ENCODE peak calls at places on chromosomes 6 and 20, in six cellular contexts. X is stomach, N is tibial nerve, H is testis, A is ovary, Q is suprapubic skin. W is an unnamed sample.

GRCh38 chr6:139144490-139145085 is 9.7 kb downstream of the HECA start:
- DNase-seq in H (no peak), A (no peak), X (no peak), Q (no peak), N (no peak), W (no peak)

GRCh38 chr6:145736854-145737181 is 1.5 kb upstream of the EPM2A start:
- DNase-seq in H (no peak), Q (no peak), X (no peak), A (no peak), N (no peak), W (no peak)

GRCh38 chr20:4998160-4998651 is 3.1 kb downstream of the SLC23A2 start:
- DNase-seq in A (no peak), Q (no peak), H (no peak), N (no peak), X (no peak), W (peak)

GRCh38 chr20:37688093-37688492 is 5.7 kb upstream of the CTNNBL1 start:
- DNase-seq in H (no peak), A (no peak), Q (no peak), N (no peak), X (no peak), W (no peak)

GRCh38 chr6:129789974-129790373 is 71.1 kb downstream of the TMEM244 start:
- DNase-seq in H (no peak), Q (no peak), X (no peak), A (no peak), N (no peak), W (no peak)

GRCh38 chr20:21396921-21397340 is 395 bp downstream of the NKX2-4 start:
- DNase-seq in N (no peak), Q (no peak), X (no peak), H (no peak), A (no peak), W (peak)

GRCh38 chr6:114218421-114218820 is 124.4 kb downstream of the HS3ST5 start:
- DNase-seq in X (no peak), N (no peak), A (no peak), Q (no peak), H (no peak), W (no peak)

GRCh38 chr6:144334150-144334708 is 49.1 kb downstream of the UTRN start:
- DNase-seq in N (no peak), X (no peak), H (no peak), Q (no peak), A (no peak), W (no peak)

GRCh38 chr6:42390228-42390934 is 61.3 kb downstream of the TRERF1 start:
- DNase-seq in Q (no peak), H (no peak), X (no peak), N (no peak), A (no peak), W (no peak)

GRCh38 chr20:43959079-43959919 is 44.6 kb downstream of the TOX2 start:
- DNase-seq in A (no peak), H (peak), N (no peak), Q (no peak), X (no peak), W (no peak)

GRCh38 chr6:501891-502601 is 110.5 kb downstream of the IRF4 start:
- DNase-seq in H (no peak), X (no peak), A (no peak), N (no peak), Q (no peak), W (no peak)

GRCh38 chr6:42520786-42521607 is 42.8 kb upstream of the UBR2 start:
- DNase-seq in N (no peak), H (no peak), Q (no peak), X (no peak), A (no peak), W (no peak)

GRCh38 chr6:161836643-161837448 is 563.0 kb upstream of the AGPAT4 start:
- DNase-seq in A (no peak), N (no peak), X (no peak), H (peak), Q (no peak), W (no peak)

GRCh38 chr6:2505624-2506023 is 245.1 kb downstream of the MYLK4 start:
- DNase-seq in H (peak), Q (no peak), A (no peak), N (no peak), X (no peak), W (peak)

GRCh38 chr6:149052350-149053106 is 265.0 kb upstream of the TAB2 start:
- DNase-seq in N (no peak), H (no peak), A (no peak), Q (no peak), X (no peak), W (no peak)

GRCh38 chr6:44388135-44388487 is 605 bp downstream of the CDC5L start:
- DNase-seq in H (no peak), Q (no peak), A (peak), X (no peak), N (peak), W (peak)

GRCh38 chr6:43113431-43114260 is 37.5 kb downstream of the PTK7 start:
- DNase-seq in A (no peak), Q (no peak), N (no peak), X (no peak), H (no peak), W (no peak)

GRCh38 chr6:4668271-4669179 is 107.7 kb upstream of the CDYL start:
- DNase-seq in Q (no peak), N (no peak), A (no peak), X (no peak), H (no peak), W (no peak)

GRCh38 chr6:112298021-112298745 is 43.8 kb upstream of the LAMA4 start:
- DNase-seq in X (no peak), N (no peak), H (no peak), A (no peak), Q (no peak), W (no peak)

GRCh38 chr20:14245368-14245970 is 91.9 kb downstream of the FLRT3 start:
- DNase-seq in X (no peak), H (no peak), Q (no peak), N (no peak), A (no peak), W (no peak)

GRCh38 chr20:59939879-59940128 is 301 bp downstream of the PPP1R3D start:
- DNase-seq in X (peak), H (peak), A (peak), Q (peak), N (no peak), W (peak)

GRCh38 chr6:79466222-79466834 is 70.9 kb downstream of the LCA5 start:
- DNase-seq in Q (no peak), X (no peak), A (no peak), H (no peak), N (no peak), W (peak)

DNA sequence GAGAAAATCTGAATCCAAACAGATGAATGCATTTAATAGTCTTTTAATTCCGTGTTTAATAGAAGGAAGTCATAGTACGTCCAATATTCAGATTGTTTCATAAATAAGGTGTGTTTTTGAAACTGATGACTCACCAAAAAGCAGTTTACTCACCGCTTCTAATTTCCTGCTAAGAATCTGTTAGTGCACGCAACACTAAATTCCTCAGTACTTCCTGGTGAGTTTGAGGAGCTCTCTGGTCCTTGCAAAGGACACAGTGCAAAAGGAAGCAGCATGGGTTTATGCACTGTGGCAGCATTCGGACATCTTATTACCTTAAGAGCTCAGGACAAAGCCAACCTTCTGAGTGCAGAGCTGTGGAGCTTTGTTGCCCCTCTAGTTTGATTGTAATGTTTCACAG is 2.3 kb upstream of the ADGRF1 start:
- DNase-seq in A (no peak), H (no peak), X (peak), N (no peak), Q (no peak), W (peak)
- TF ChIP-seq POLR2A in A (no peak), H (no peak), X (no peak), N (no peak), Q (no peak), W (no peak)

GRCh38 chr6:37244430-37245310 is 12.9 kb upstream of the TBC1D22B start:
- DNase-seq in H (peak), Q (peak), N (peak), X (peak), A (peak), W (no peak)
- TF ChIP-seq POLR2A in H (no peak), Q (no peak), N (no peak), X (no peak), A (no peak), W (no peak)

DNA sequence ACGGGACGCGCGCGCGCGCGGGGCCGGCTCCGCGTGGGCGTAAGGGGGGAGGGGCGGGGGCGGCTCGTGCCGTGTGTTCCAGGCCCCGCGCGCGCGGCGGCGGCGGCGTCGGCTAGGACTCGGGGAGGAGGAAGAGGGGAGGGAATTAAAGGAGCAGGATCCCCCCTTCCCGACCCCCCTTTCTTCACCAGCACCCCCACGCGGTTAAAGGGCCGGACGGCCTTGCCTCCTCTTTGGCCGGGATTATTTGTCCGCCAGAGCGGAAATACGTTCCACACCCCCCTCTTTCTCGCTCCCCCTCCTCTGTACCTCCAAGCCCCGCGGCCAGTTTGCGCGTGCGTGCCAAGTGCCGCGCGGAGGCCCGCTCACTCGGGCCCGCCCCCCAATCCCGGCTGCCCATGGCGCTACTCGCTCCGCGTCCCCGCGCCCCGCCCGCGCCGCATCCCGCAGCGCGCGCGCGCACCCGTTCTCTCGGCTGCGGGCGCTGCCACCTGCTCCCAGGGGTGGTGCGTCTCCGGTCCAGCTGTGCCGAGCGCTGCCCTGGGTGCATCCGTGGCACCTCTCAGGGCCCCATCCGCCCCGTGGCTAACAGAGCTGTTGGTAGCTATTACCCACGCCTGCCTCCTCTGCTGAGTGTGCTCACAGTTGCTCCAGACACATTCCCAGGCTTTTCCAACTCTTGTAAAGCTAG is at the start of gene ZBTB12:
- DNase-seq in H (peak), Q (peak), X (peak), N (peak), A (peak), W (peak)
- TF ChIP-seq POLR2A in H (no peak), Q (no peak), X (no peak), N (peak), A (peak), W (peak)

GRCh38 chr20:63707558-63708300 is at the start of the genes ARFRP1 and ZGPAT:
- DNase-seq in Q (peak), N (peak), H (peak), X (peak), A (peak), W (peak)
- TF ChIP-seq POLR2A in Q (no peak), N (peak), H (no peak), X (no peak), A (peak), W (peak)

GRCh38 chr6:32952817-32953739 is at the start of gene HLA-DMA:
- DNase-seq in X (peak), H (peak), N (peak), A (peak), Q (peak), W (peak)
- TF ChIP-seq POLR2A in X (peak), H (no peak), N (peak), A (no peak), Q (no peak), W (peak)

GRCh38 chr20:49287555-49288249 is 9.8 kb upstream of the ZNFX1 start:
- DNase-seq in H (no peak), Q (no peak), X (no peak), A (no peak), N (no peak), W (peak)
- TF ChIP-seq POLR2A in H (no peak), Q (no peak), X (no peak), A (no peak), N (no peak), W (peak)

DNA sequence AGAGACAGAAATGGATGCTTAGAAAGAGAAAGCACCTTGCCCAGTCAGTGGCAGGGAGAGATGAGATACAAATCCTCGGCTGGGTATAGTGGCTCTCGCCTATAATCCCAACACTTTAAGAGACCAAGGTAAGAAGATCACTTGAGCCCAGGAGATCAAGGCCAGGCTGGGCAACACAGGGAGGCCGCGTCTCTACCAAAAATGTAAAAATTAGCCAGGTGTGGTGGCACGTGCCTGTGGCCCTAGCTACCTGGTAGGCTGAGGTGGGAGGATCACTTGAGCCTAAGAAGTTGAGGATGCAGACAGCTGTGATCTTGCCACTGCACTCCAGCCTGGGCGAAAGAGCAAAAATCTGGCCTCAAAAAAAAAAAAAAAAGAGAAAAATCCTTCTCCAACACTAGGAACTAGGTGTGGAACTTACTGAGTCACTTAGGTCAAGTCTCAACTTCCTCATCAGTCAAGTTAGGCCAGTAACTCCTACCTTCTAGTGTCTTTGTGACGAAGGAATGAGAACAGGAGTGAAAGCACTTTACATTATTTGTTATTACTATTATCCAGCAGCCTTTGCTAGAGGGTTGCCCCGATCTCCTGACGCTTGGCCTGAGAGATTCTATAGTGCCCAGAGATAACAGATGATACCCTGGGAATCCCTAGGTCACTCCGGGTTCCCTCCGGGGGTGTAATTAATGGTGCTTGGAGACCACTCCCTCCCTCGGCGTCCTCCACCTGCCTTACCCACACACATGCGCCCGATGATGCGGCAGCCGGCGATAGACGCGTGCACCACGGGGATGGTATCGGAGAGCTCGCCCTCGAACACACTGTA is 918 bp downstream of the EIF6 start:
- DNase-seq in Q (no peak), X (no peak), H (no peak), A (no peak), N (no peak), W (peak)
- TF ChIP-seq POLR2A in Q (no peak), X (no peak), H (no peak), A (no peak), N (no peak), W (no peak)

DNA sequence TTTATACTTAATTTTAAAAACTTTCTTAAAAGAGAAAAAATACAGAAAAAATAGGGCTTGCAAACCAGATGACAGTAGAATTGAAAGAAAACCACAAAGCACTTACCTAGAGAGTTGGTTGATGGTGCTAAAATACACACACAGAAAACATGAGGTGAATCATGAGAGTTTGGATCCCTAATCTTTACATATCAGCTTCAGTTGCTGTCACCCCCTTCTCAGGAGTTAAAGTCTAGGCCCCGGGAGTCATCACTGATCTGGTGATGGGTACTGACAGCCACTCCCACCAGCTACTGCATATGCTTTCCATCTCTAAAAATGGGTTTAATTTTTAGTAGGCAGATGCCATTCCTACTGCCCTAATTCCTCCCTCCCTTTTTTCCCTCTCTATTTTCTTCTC is 16.7 kb downstream of the TSBP1 start:
- DNase-seq in X (no peak), Q (no peak), H (no peak), A (no peak), N (no peak), W (no peak)
- TF ChIP-seq POLR2A in X (no peak), Q (no peak), H (no peak), A (no peak), N (no peak), W (no peak)